ENCODE peak calls at places on chromosomes 11 and 22, in six cellular contexts. V is stimulated activated effector memory CD8-positive, alpha-beta T cell treated with anti-CD3 and anti-CD28 coated beads, Interleukin-12 subunit alpha, Interleukin-12 subunit beta, amount 100 ng/mL, for 72 hours; D is DMS153; P is activated naive CD4-positive, alpha-beta T cell; E is lung microvascular endothelial cell; U is effector memory CD4-positive, alpha-beta T cell. Z is an unnamed sample.

GRCh38 chr22:50086526-50086925 is 1.3 kb upstream of the MLC1 start:
- DNase-seq in P (no peak), E (no peak), V (no peak), U (no peak), D (no peak), Z (no peak)

GRCh38 chr11:72069200-72069599 is 11.1 kb downstream of the NUMA1 start:
- DNase-seq in E (no peak), D (no peak), P (no peak), U (no peak), V (no peak), Z (no peak)

GRCh38 chr11:19576054-19576453 is 136.6 kb upstream of the NAV2 start:
- DNase-seq in V (no peak), U (no peak), D (no peak), E (no peak), P (no peak), Z (no peak)

GRCh38 chr11:43012606-43013005 is 299.2 kb upstream of the API5 start:
- DNase-seq in U (no peak), D (no peak), P (no peak), V (no peak), E (no peak), Z (no peak)

GRCh38 chr11:91421586-91421985 is 803.0 kb upstream of the FAT3 start:
- DNase-seq in E (no peak), P (no peak), V (no peak), D (no peak), U (no peak), Z (no peak)

GRCh38 chr11:130531061-130531460 is 82.6 kb downstream of the ADAMTS15 start:
- DNase-seq in U (no peak), D (no peak), P (no peak), V (no peak), E (no peak), Z (no peak)

GRCh38 chr11:68370211-68371111 is 58.1 kb downstream of the LRP5 start:
- DNase-seq in U (no peak), E (no peak), V (no peak), D (no peak), P (no peak), Z (no peak)

GRCh38 chr11:60257956-60258722 is 15.2 kb upstream of the MS4A4E start:
- DNase-seq in E (no peak), D (no peak), U (no peak), P (no peak), V (no peak), Z (no peak)

GRCh38 chr11:63612181-63612580 is 2.1 kb downstream of the PLAAT3 start:
- DNase-seq in D (no peak), E (no peak), U (no peak), V (no peak), P (no peak), Z (no peak)

GRCh38 chr22:44188986-44189630 is 8.4 kb downstream of the PARVG start:
- DNase-seq in P (no peak), D (no peak), E (no peak), V (no peak), U (no peak), Z (no peak)

GRCh38 chr11:130674686-130675085 is 226.2 kb downstream of the ADAMTS15 start:
- DNase-seq in P (no peak), E (no peak), U (no peak), D (no peak), V (no peak), Z (no peak)

GRCh38 chr11:94805994-94806393 is 37.8 kb downstream of the AMOTL1 start:
- DNase-seq in E (no peak), U (no peak), D (no peak), V (no peak), P (no peak), Z (no peak)

GRCh38 chr11:70942593-70942992 is 309.8 kb downstream of the SHANK2 start:
- DNase-seq in V (no peak), E (peak), P (no peak), U (no peak), D (no peak), Z (no peak)

GRCh38 chr11:83162377-83162776 is 5.4 kb downstream of the PCF11 start:
- DNase-seq in E (no peak), P (no peak), V (no peak), D (no peak), U (no peak), Z (no peak)

GRCh38 chr11:2517016-2517385 is 72.2 kb downstream of the KCNQ1 start:
- DNase-seq in U (no peak), V (no peak), E (no peak), D (no peak), P (no peak), Z (no peak)

GRCh38 chr11:12746593-12747097 is 72.4 kb downstream of the TEAD1 start:
- DNase-seq in D (peak), E (no peak), V (no peak), P (no peak), U (no peak), Z (no peak)

GRCh38 chr11:46601129-46601528 is 7.3 kb upstream of the AMBRA1 start:
- DNase-seq in U (no peak), E (no peak), V (no peak), D (no peak), P (no peak), Z (no peak)

GRCh38 chr11:13720940-13721339 is 52.5 kb downstream of the FAR1 start:
- DNase-seq in D (no peak), P (no peak), E (peak), U (no peak), V (no peak), Z (no peak)

GRCh38 chr22:25747245-25747944 is 5.4 kb downstream of the MYO18B start:
- DNase-seq in E (peak), V (no peak), P (no peak), D (no peak), U (no peak), Z (no peak)

GRCh38 chr11:67022341-67022933 is 497 bp upstream of the SYT12 start:
- DNase-seq in U (no peak), E (peak), P (no peak), V (no peak), D (no peak), Z (no peak)

GRCh38 chr22:30254307-30254706 is 7.7 kb upstream of the LIF start:
- DNase-seq in V (no peak), E (no peak), P (no peak), U (no peak), D (no peak), Z (no peak)

GRCh38 chr11:47327949-47328348 is 24.6 kb downstream of the MYBPC3 start:
- DNase-seq in E (no peak), U (no peak), V (no peak), P (no peak), D (no peak), Z (no peak)

GRCh38 chr22:49567894-49568750 is 259.6 kb downstream of the BRD1 start:
- DNase-seq in U (no peak), E (no peak), D (no peak), P (no peak), V (no peak), Z (no peak)

GRCh38 chr11:129259950-129260349 is 67.8 kb upstream of the ARHGAP32 start:
- DNase-seq in D (no peak), U (no peak), V (no peak), P (no peak), E (no peak), Z (no peak)

GRCh38 chr11:11984563-11984962 is 23.9 kb downstream of the DKK3 start:
- DNase-seq in D (no peak), U (no peak), V (no peak), E (no peak), P (no peak), Z (no peak)

GRCh38 chr22:43007519-43008102 is 7.3 kb downstream of the PACSIN2 start:
- DNase-seq in D (peak), E (peak), U (no peak), V (no peak), P (no peak), Z (no peak)

GRCh38 chr11:30344085-30344484 is 21.2 kb downstream of the ARL14EP start:
- DNase-seq in P (no peak), D (no peak), U (no peak), E (no peak), V (no peak), Z (no peak)

GRCh38 chr22:26725012-26725676 is 67.8 kb downstream of the MIAT start:
- DNase-seq in V (no peak), E (no peak), D (no peak), U (no peak), P (no peak), Z (no peak)

GRCh38 chr11:31959711-31960110 is 131.2 kb upstream of the RCN1 start:
- DNase-seq in U (no peak), P (no peak), D (no peak), E (no peak), V (no peak), Z (no peak)

GRCh38 chr22:22955276-22955798 is 67.7 kb downstream of the IGLL5 start:
- DNase-seq in U (no peak), E (no peak), D (no peak), P (no peak), V (no peak), Z (no peak)

GRCh38 chr11:111514216-111515031 is at the start of gene HOATZ:
- DNase-seq in P (peak), U (no peak), D (no peak), E (peak), V (no peak), Z (no peak)

GRCh38 chr22:37842015-37842793 is 1.9 kb downstream of the ANKRD54 start:
- DNase-seq in V (no peak), U (no peak), E (no peak), D (no peak), P (no peak), Z (no peak)

GRCh38 chr11:19241260-19242183 is 777 bp upstream of the E2F8 start:
- DNase-seq in U (no peak), P (no peak), V (peak), E (peak), D (no peak), Z (no peak)

GRCh38 chr11:104484784-104485554 is 321.0 kb upstream of the PDGFD start:
- DNase-seq in U (no peak), D (no peak), P (no peak), V (no peak), E (no peak), Z (no peak)

GRCh38 chr22:21680830-21681565 is 15.2 kb downstream of the PPIL2 start:
- DNase-seq in D (no peak), V (no peak), P (no peak), U (no peak), E (no peak), Z (no peak)

GRCh38 chr11:95923441-95923729 is 522 bp downstream of the MTMR2 start:
- DNase-seq in E (peak), U (no peak), P (no peak), V (no peak), D (no peak), Z (no peak)

GRCh38 chr22:32590556-32590955 is 115.9 kb downstream of the FBXO7 start:
- DNase-seq in V (no peak), U (no peak), P (no peak), E (no peak), D (no peak), Z (no peak)